ENCODE peak calls at places on chromosomes 2 and 18, in four cellular contexts. One of them, this sample, is unnamed.

GRCh38 chr2:172998547-172998946 is 77.1 kb upstream of the MAP3K20 start:
- DNase-seq in lung: no peak
- DNase-seq in activated CD4-positive, alpha-beta T cell treated with anti-CD3 and anti-CD28 coated beads, Interleukin-2, amount 50 U/mL, for 4 hours: no peak
- DNase-seq in Caco-2: no peak
- DNase-seq in this sample: no peak

GRCh38 chr2:231667497-231667896 is 40.8 kb upstream of the PTMA start:
- DNase-seq in lung: no peak
- DNase-seq in activated CD4-positive, alpha-beta T cell treated with anti-CD3 and anti-CD28 coated beads, Interleukin-2, amount 50 U/mL, for 4 hours: no peak
- DNase-seq in Caco-2: no peak
- DNase-seq in this sample: no peak

GRCh38 chr18:48629730-48630324 is 91.0 kb downstream of the CTIF start:
- DNase-seq in lung: no peak
- DNase-seq in activated CD4-positive, alpha-beta T cell treated with anti-CD3 and anti-CD28 coated beads, Interleukin-2, amount 50 U/mL, for 4 hours: no peak
- DNase-seq in Caco-2: no peak
- DNase-seq in this sample: no peak

GRCh38 chr2:29314816-29315571 is 199.8 kb downstream of the CLIP4 start:
- DNase-seq in lung: peak
- DNase-seq in activated CD4-positive, alpha-beta T cell treated with anti-CD3 and anti-CD28 coated beads, Interleukin-2, amount 50 U/mL, for 4 hours: peak
- DNase-seq in Caco-2: no peak
- DNase-seq in this sample: no peak

GRCh38 chr2:191155608-191156071 is 4.8 kb upstream of the STAT4 start:
- DNase-seq in lung: no peak
- DNase-seq in activated CD4-positive, alpha-beta T cell treated with anti-CD3 and anti-CD28 coated beads, Interleukin-2, amount 50 U/mL, for 4 hours: no peak
- DNase-seq in Caco-2: no peak
- DNase-seq in this sample: peak

GRCh38 chr2:42835577-42836371 is 43.4 kb upstream of the HAAO start:
- DNase-seq in lung: peak
- DNase-seq in activated CD4-positive, alpha-beta T cell treated with anti-CD3 and anti-CD28 coated beads, Interleukin-2, amount 50 U/mL, for 4 hours: no peak
- DNase-seq in Caco-2: peak
- DNase-seq in this sample: no peak

GRCh38 chr2:118479020-118479419 is 368.4 kb downstream of the EN1 start:
- DNase-seq in lung: no peak
- DNase-seq in activated CD4-positive, alpha-beta T cell treated with anti-CD3 and anti-CD28 coated beads, Interleukin-2, amount 50 U/mL, for 4 hours: no peak
- DNase-seq in Caco-2: no peak
- DNase-seq in this sample: no peak

GRCh38 chr18:905948-906415 is 1.3 kb downstream of the ADCYAP1 start:
- DNase-seq in lung: no peak
- DNase-seq in activated CD4-positive, alpha-beta T cell treated with anti-CD3 and anti-CD28 coated beads, Interleukin-2, amount 50 U/mL, for 4 hours: no peak
- DNase-seq in Caco-2: no peak
- DNase-seq in this sample: no peak

GRCh38 chr2:32060266-32060665 is 3.1 kb upstream of the SPAST start:
- DNase-seq in lung: no peak
- DNase-seq in activated CD4-positive, alpha-beta T cell treated with anti-CD3 and anti-CD28 coated beads, Interleukin-2, amount 50 U/mL, for 4 hours: no peak
- DNase-seq in Caco-2: no peak
- DNase-seq in this sample: no peak

GRCh38 chr18:12032786-12033642 is 51.7 kb downstream of the IMPA2 start:
- DNase-seq in lung: no peak
- DNase-seq in activated CD4-positive, alpha-beta T cell treated with anti-CD3 and anti-CD28 coated beads, Interleukin-2, amount 50 U/mL, for 4 hours: no peak
- DNase-seq in Caco-2: no peak
- DNase-seq in this sample: no peak

GRCh38 chr2:219016721-219017120 is 23.5 kb upstream of the CRYBA2 start:
- DNase-seq in lung: no peak
- DNase-seq in activated CD4-positive, alpha-beta T cell treated with anti-CD3 and anti-CD28 coated beads, Interleukin-2, amount 50 U/mL, for 4 hours: no peak
- DNase-seq in Caco-2: no peak
- DNase-seq in this sample: no peak

GRCh38 chr18:62529597-62529996 is 6.8 kb downstream of the ZCCHC2 start:
- DNase-seq in lung: no peak
- DNase-seq in activated CD4-positive, alpha-beta T cell treated with anti-CD3 and anti-CD28 coated beads, Interleukin-2, amount 50 U/mL, for 4 hours: no peak
- DNase-seq in Caco-2: no peak
- DNase-seq in this sample: no peak

GRCh38 chr18:55228191-55228590 is 268.9 kb upstream of the CCDC68 start:
- DNase-seq in lung: no peak
- DNase-seq in activated CD4-positive, alpha-beta T cell treated with anti-CD3 and anti-CD28 coated beads, Interleukin-2, amount 50 U/mL, for 4 hours: no peak
- DNase-seq in Caco-2: no peak
- DNase-seq in this sample: no peak

GRCh38 chr2:9897331-9897737 is 54.1 kb downstream of the TAF1B start:
- DNase-seq in lung: peak
- DNase-seq in activated CD4-positive, alpha-beta T cell treated with anti-CD3 and anti-CD28 coated beads, Interleukin-2, amount 50 U/mL, for 4 hours: no peak
- DNase-seq in Caco-2: no peak
- DNase-seq in this sample: peak

GRCh38 chr18:32920796-32921787 is 148.3 kb upstream of the KLHL14 start:
- DNase-seq in lung: no peak
- DNase-seq in activated CD4-positive, alpha-beta T cell treated with anti-CD3 and anti-CD28 coated beads, Interleukin-2, amount 50 U/mL, for 4 hours: no peak
- DNase-seq in Caco-2: no peak
- DNase-seq in this sample: no peak

GRCh38 chr18:36809590-36810381 is 19.0 kb downstream of the TPGS2 start:
- DNase-seq in lung: peak
- DNase-seq in activated CD4-positive, alpha-beta T cell treated with anti-CD3 and anti-CD28 coated beads, Interleukin-2, amount 50 U/mL, for 4 hours: peak
- DNase-seq in Caco-2: peak
- DNase-seq in this sample: peak

GRCh38 chr2:12317853-12318426 is 398.8 kb upstream of the TRIB2 start:
- DNase-seq in lung: no peak
- DNase-seq in activated CD4-positive, alpha-beta T cell treated with anti-CD3 and anti-CD28 coated beads, Interleukin-2, amount 50 U/mL, for 4 hours: no peak
- DNase-seq in Caco-2: no peak
- DNase-seq in this sample: no peak

GRCh38 chr18:58537272-58538038 is 91.4 kb downstream of the ALPK2 start:
- DNase-seq in lung: no peak
- DNase-seq in activated CD4-positive, alpha-beta T cell treated with anti-CD3 and anti-CD28 coated beads, Interleukin-2, amount 50 U/mL, for 4 hours: no peak
- DNase-seq in Caco-2: no peak
- DNase-seq in this sample: no peak

GRCh38 chr2:159708066-159708760 is 4.1 kb upstream of the MARCHF7 start:
- DNase-seq in lung: no peak
- DNase-seq in activated CD4-positive, alpha-beta T cell treated with anti-CD3 and anti-CD28 coated beads, Interleukin-2, amount 50 U/mL, for 4 hours: no peak
- DNase-seq in Caco-2: no peak
- DNase-seq in this sample: no peak

GRCh38 chr2:143209570-143210445 is 80.6 kb downstream of the ARHGAP15 start:
- DNase-seq in lung: no peak
- DNase-seq in activated CD4-positive, alpha-beta T cell treated with anti-CD3 and anti-CD28 coated beads, Interleukin-2, amount 50 U/mL, for 4 hours: no peak
- DNase-seq in Caco-2: no peak
- DNase-seq in this sample: no peak

GRCh38 chr2:75503048-75503607 is 57.6 kb downstream of the EVA1A start:
- DNase-seq in lung: no peak
- DNase-seq in activated CD4-positive, alpha-beta T cell treated with anti-CD3 and anti-CD28 coated beads, Interleukin-2, amount 50 U/mL, for 4 hours: no peak
- DNase-seq in Caco-2: no peak
- DNase-seq in this sample: no peak

GRCh38 chr18:7619676-7620075 is 52.6 kb downstream of the PTPRM start:
- DNase-seq in lung: no peak
- DNase-seq in activated CD4-positive, alpha-beta T cell treated with anti-CD3 and anti-CD28 coated beads, Interleukin-2, amount 50 U/mL, for 4 hours: no peak
- DNase-seq in Caco-2: no peak
- DNase-seq in this sample: no peak

GRCh38 chr18:2883137-2883671 is 36.4 kb downstream of the EMILIN2 start:
- DNase-seq in lung: peak
- DNase-seq in activated CD4-positive, alpha-beta T cell treated with anti-CD3 and anti-CD28 coated beads, Interleukin-2, amount 50 U/mL, for 4 hours: no peak
- DNase-seq in Caco-2: no peak
- DNase-seq in this sample: no peak

GRCh38 chr2:149090706-149091105 is 52.2 kb downstream of the LYPD6B start:
- DNase-seq in lung: no peak
- DNase-seq in activated CD4-positive, alpha-beta T cell treated with anti-CD3 and anti-CD28 coated beads, Interleukin-2, amount 50 U/mL, for 4 hours: no peak
- DNase-seq in Caco-2: no peak
- DNase-seq in this sample: no peak